ENCODE peak calls at places on chromosomes 13 and 19, in five cellular contexts. P is IMR-90, V is choroid plexus epithelial cell, C is GM23338, N is left ventricle myocardium inferior. W is an unnamed sample.

GRCh38 chr19:31510635-31511034 is 161.4 kb upstream of the TSHZ3 start:
- DNase-seq in C (no peak), N (no peak), P (no peak), V (no peak), W (no peak)

GRCh38 chr13:81171065-81171647 is 830.2 kb upstream of the SPRY2 start:
- DNase-seq in V (peak), C (peak), N (no peak), P (no peak), W (peak)

GRCh38 chr19:50328257-50329145 is 676 bp downstream of the KCNC3 start:
- DNase-seq in P (no peak), C (peak), N (no peak), V (no peak), W (peak)

GRCh38 chr13:113730145-113730750 is 28.8 kb upstream of the TMEM255B start:
- DNase-seq in N (no peak), V (no peak), P (no peak), C (no peak), W (no peak)

GRCh38 chr13:66462187-66462586 is 767.9 kb downstream of the PCDH9 start:
- DNase-seq in P (no peak), V (no peak), C (no peak), N (no peak), W (no peak)

GRCh38 chr19:6481541-6482342 is at the start of gene DENND1C:
- DNase-seq in P (no peak), C (peak), V (peak), N (no peak), W (peak)

GRCh38 chr19:56108447-56109195 is 12.5 kb downstream of the ZNF787 start:
- DNase-seq in P (peak), N (peak), V (peak), C (no peak), W (peak)

GRCh38 chr13:22112956-22113750 is 442.3 kb downstream of the FGF9 start:
- DNase-seq in P (no peak), C (no peak), V (no peak), N (no peak), W (no peak)

GRCh38 chr13:20121154-20121515 is 39.7 kb downstream of the GJA3 start:
- DNase-seq in V (peak), P (no peak), C (no peak), N (no peak), W (no peak)

GRCh38 chr13:29956771-29957170 is 106.4 kb upstream of the UBL3 start:
- DNase-seq in V (no peak), P (no peak), N (no peak), C (no peak), W (no peak)

GRCh38 chr19:23527797-23528196 is 132.5 kb upstream of the ZNF91 start:
- DNase-seq in P (no peak), N (no peak), V (no peak), C (peak), W (no peak)

GRCh38 chr19:48405010-48405659 is 11.7 kb downstream of the GRIN2D start:
- DNase-seq in V (no peak), C (no peak), P (no peak), N (no peak), W (no peak)

GRCh38 chr13:101309014-101309619 is 107.2 kb downstream of the NALCN start:
- DNase-seq in P (peak), N (no peak), V (peak), C (no peak), W (peak)

GRCh38 chr13:34748078-34748477 is 194.0 kb upstream of the NBEA start:
- DNase-seq in N (peak), V (peak), P (no peak), C (no peak), W (peak)

GRCh38 chr13:19982447-19983043 is 24.0 kb downstream of the ZMYM2 start:
- DNase-seq in N (no peak), P (no peak), V (no peak), C (peak), W (no peak)

GRCh38 chr19:51552996-51553725 is 17.9 kb upstream of the ZNF175 start:
- DNase-seq in C (peak), N (peak), P (peak), V (peak), W (peak)

GRCh38 chr19:2474232-2475017 is 1.5 kb upstream of the GADD45B start:
- DNase-seq in V (peak), P (peak), N (peak), C (peak), W (peak)

GRCh38 chr19:16349551-16350171 is 25.0 kb downstream of the KLF2 start:
- DNase-seq in V (peak), N (no peak), C (no peak), P (no peak), W (no peak)

GRCh38 chr13:85508683-85509329 is 290.4 kb downstream of the SLITRK6 start:
- DNase-seq in N (no peak), C (peak), P (no peak), V (peak), W (no peak)

GRCh38 chr13:20525144-20525600 is 485 bp downstream of the CRYL1 start:
- DNase-seq in N (peak), P (no peak), V (no peak), C (peak), W (peak)

GRCh38 chr13:110405597-110406450 is 98.7 kb downstream of the COL4A2 start:
- DNase-seq in C (no peak), N (no peak), P (peak), V (peak), W (peak)

GRCh38 chr19:35592226-35592625 is 6.3 kb downstream of the PMIS2 start:
- DNase-seq in N (no peak), C (peak), V (peak), P (peak), W (peak)

GRCh38 chr19:38932425-38933179 is 1.9 kb downstream of the MRPS12 start:
- DNase-seq in N (no peak), P (peak), V (peak), C (peak), W (peak)

GRCh38 chr19:29067831-29068230 is 145.1 kb downstream of the UQCRFS1 start:
- DNase-seq in V (no peak), P (no peak), N (no peak), C (no peak), W (no peak)

GRCh38 chr13:95360464-95361097 is 59.3 kb upstream of the ABCC4 start:
- DNase-seq in C (no peak), V (no peak), P (peak), N (no peak), W (no peak)

GRCh38 chr19:51440846-51441409 is 17.3 kb downstream of the SIGLEC8 start:
- DNase-seq in P (no peak), V (peak), C (no peak), N (no peak), W (no peak)

GRCh38 chr19:2634228-2634951 is 68.1 kb downstream of the GNG7 start:
- DNase-seq in V (peak), P (no peak), C (no peak), N (peak), W (peak)

GRCh38 chr19:38953677-38954076 is 21.9 kb downstream of the FBXO17 start:
- DNase-seq in C (no peak), N (no peak), P (no peak), V (no peak), W (no peak)

GRCh38 chr13:30796132-30796832 is 60.9 kb downstream of the ALOX5AP start:
- DNase-seq in V (peak), C (no peak), N (no peak), P (peak), W (peak)

GRCh38 chr19:2171349-2172145 is 7.8 kb downstream of the DOT1L start:
- DNase-seq in V (peak), P (peak), N (peak), C (peak), W (peak)

GRCh38 chr13:110860986-110861385 is 53.9 kb downstream of the ANKRD10 start:
- DNase-seq in N (no peak), C (no peak), V (no peak), P (no peak), W (no peak)

GRCh38 chr13:79987323-79987722 is 353.6 kb downstream of the SPRY2 start:
- DNase-seq in N (no peak), C (no peak), V (no peak), P (peak), W (peak)

GRCh38 chr19:56690668-56691067 is 19.1 kb upstream of the ZNF835 start:
- DNase-seq in V (no peak), C (no peak), P (no peak), N (no peak), W (no peak)

GRCh38 chr13:65856464-65856863 is 1373.7 kb downstream of the PCDH9 start:
- DNase-seq in N (no peak), C (no peak), V (peak), P (peak), W (peak)

GRCh38 chr13:32893176-32893575 is 123.0 kb upstream of the KL start:
- DNase-seq in N (no peak), P (no peak), V (no peak), C (no peak), W (no peak)

GRCh38 chr13:87356314-87356713 is 314.9 kb upstream of the SLITRK5 start:
- DNase-seq in V (no peak), P (no peak), N (no peak), C (no peak), W (no peak)

DNA sequence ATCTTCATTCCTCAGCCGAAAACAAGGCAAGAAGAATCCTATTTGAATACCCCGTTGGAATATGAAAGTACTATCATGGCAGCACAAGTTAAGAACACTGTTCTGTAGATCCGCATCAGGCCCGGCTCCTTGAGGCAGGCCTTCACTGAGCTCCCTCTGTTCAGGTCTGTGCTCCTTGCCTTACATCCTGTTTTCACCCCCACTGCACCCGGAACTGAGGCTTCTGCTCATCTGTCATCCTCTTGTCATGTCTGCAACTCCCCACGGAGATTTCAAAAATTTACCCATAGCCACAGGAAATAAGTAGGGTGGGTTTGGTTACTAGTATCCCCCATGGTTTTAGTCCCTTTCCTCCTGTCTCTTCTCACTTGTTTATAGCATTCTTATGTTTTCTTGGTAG is 861.9 kb downstream of the GPC5 start:
- DNase-seq in C (peak), N (no peak), P (no peak), V (no peak), W (no peak)
- TF ChIP-seq CTCF in C (no peak), N (no peak), P (no peak), V (no peak), W (no peak)

GRCh38 chr19:30226464-30227070 is 145.6 kb upstream of the ZNF536 start:
- DNase-seq in P (no peak), V (no peak), N (no peak), C (peak), W (no peak)

GRCh38 chr19:30223866-30224688 is 148.1 kb upstream of the ZNF536 start:
- DNase-seq in P (no peak), V (no peak), N (no peak), C (no peak), W (no peak)

GRCh38 chr19:30224689-30225606 is 147.2 kb upstream of the ZNF536 start:
- DNase-seq in V (no peak), C (peak), P (no peak), N (no peak), W (no peak)

GRCh38 chr19:30227071-30227621 is 145.0 kb upstream of the ZNF536 start:
- DNase-seq in P (no peak), N (no peak), V (no peak), C (peak), W (no peak)

GRCh38 chr19:30225615-30226463 is 146.3 kb upstream of the ZNF536 start:
- DNase-seq in P (no peak), V (no peak), C (peak), N (no peak), W (no peak)
- H3K4me3 ChIP-seq in P (no peak), V (no peak), C (peak), N (peak), W (no peak)

DNA sequence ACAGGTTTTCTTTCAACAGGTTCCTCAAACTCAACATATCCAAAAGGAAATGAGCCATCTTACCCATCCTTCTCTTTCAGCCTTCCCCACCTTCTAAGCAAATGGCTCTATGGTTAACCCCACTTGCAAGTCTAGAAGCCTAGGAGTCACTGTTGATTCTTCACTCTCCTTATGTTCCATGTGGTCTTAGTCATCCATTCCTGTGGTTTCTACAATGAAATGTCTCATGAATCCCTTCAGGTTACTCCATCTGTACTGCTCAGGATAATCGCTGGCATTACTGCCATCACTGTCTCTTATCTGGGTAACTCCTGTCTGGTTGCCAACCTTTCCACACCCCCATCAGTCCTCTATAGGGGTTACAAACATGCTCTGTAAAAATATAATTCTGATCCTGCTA is 381.3 kb downstream of the ENOX1 start:
- DNase-seq in C (no peak), N (no peak), V (peak), P (peak), W (peak)
- TF ChIP-seq CTCF in C (no peak), N (no peak), V (peak), P (no peak), W (no peak)

DNA sequence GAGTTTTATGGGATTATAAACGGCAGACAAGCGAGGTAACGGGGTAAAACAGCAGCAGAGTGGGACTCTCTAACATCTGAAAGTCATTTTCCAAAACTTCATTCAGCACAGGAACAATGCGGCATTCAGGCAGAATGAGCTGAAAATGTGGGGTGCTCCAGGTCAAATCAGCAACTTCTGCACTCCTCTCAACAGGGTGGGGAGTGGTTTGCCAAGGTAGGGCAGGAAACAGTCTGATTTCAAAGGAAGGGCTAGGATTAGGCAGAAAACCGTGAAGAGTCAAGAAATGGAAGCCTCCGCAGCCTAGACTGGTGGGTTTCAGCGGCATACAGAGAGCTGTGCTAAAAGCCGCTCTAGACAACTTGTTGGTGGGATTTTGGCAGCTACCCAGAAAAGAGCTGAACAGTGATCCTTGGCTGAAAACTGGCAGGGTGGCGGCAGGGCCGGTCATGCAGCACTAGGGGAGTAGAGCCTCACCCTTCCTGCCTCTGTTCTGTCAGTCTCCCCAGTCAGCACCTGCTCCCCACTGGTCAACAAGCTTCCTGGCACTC is 154.2 kb upstream of the KLF12 start:
- DNase-seq in C (peak), N (peak), V (no peak), P (no peak), W (peak)
- H3K4me3 ChIP-seq in C (no peak), N (peak), V (peak), P (no peak), W (peak)

DNA sequence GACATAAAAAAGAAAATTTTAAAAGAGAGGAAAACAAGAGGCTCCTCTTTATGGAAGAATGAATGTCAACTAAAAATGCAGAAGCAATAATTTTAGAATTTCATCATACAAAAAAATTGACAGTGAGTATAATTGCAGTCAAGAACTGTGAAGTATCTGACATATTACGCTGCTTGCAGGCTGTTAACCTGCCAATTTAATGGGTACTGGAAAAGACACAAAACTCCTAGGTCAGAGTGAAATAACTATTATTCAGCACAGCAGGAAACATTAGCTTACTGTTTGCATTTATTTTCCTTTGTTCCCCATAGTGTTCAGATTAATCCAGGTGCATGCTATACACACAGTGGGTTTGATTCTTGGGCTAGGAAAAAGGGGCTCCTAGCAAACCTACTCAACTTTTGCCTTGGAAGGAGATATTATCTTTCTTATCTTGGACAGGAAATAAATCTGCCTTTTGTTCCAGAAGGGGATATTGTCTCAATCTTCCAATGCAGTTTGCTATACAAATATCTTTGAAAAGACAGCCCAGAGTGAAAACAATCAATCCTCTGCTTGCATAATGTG is 443.6 kb downstream of the TBC1D4 start:
- DNase-seq in P (no peak), V (no peak), C (no peak), N (no peak), W (no peak)
- TF ChIP-seq CTCF in P (no peak), V (no peak), C (no peak), N (no peak), W (no peak)

GRCh38 chr19:3882041-3882384 is 1.5 kb downstream of the ATCAY start:
- DNase-seq in N (no peak), P (no peak), V (no peak), C (no peak), W (no peak)
- H3K4me3 ChIP-seq in N (no peak), P (no peak), V (no peak), C (peak), W (no peak)

GRCh38 chr13:99352351-99353271 is 45.4 kb upstream of the GPR183 start:
- DNase-seq in V (no peak), N (no peak), P (no peak), C (no peak), W (no peak)
- TF ChIP-seq CTCF in V (peak), N (no peak), P (no peak), C (no peak), W (no peak)

GRCh38 chr13:27624071-27624470 is 2.4 kb downstream of the POLR1D start:
- DNase-seq in N (no peak), C (no peak), P (no peak), V (no peak), W (no peak)
- H3K4me3 ChIP-seq in N (no peak), C (peak), P (no peak), V (no peak), W (no peak)

DNA sequence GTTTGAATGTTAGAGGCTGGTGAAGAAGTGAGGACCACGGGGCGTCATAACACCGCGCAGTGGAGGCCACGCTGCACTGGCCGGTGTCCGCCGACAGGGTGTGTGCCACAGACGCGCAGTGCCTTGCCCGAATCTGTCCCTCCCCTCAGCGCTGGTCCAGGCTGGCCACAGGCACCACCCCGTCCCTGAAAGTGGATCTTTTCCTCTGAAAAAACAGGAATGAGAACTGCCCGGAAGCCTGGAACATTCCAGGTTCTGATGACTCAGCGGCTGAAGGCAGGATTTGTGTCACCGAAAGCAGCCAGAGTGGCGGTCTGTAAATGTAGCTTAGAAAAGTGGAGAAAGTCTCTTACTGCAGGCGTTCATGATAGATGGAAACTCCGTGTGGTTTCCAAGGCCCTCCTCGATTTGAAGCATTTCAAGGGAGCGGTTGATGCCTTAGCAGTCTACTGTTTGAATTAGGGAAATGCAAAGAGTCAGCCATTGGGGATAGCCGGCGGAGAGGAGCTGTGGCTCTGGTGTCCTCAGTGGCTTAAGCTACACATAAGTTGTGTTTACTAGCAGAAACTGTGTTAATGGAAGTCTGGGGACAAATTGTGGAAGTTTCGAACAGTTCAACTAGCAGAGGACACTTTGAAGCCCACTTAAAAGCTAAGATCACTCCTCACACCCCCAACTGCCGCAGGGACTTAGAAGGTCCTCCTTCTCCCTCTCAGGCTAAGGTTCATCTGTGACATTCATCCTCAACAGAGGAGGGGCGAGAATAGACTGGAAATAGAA is 70.8 kb downstream of the NUFIP1 start:
- DNase-seq in C (peak), P (peak), V (no peak), N (peak), W (peak)
- TF ChIP-seq CTCF in C (peak), P (peak), V (peak), N (peak), W (peak)

GRCh38 chr19:46000497-46001246 is 5.4 kb downstream of the CCDC61 start:
- DNase-seq in V (peak), P (no peak), N (peak), C (peak), W (no peak)
- H3K4me3 ChIP-seq in V (peak), P (no peak), N (peak), C (peak), W (peak)